ENCODE peak calls at places on chromosome 13, in eight cellular contexts. L is neural crest cell, N is HFFc6, F is GM20000, J is mesothelial cell of epicardium, E is bronchial epithelial cell, Q is Calu3, A is AG09309. D is an unnamed sample.

GRCh38 chr13:31518666-31519065 is 220.7 kb upstream of the RXFP2 start:
- DNase-seq in L (no peak), N (no peak), F (no peak), J (no peak), E (no peak), Q (no peak), A (peak; percentile 66), D (no peak)

GRCh38 chr13:77981191-77981925 is 62.7 kb upstream of the EDNRB start:
- DNase-seq in L (no peak), N (no peak), F (no peak), J (no peak), E (no peak), Q (no peak), A (no peak), D (no peak)

GRCh38 chr13:30619731-30620130 is 2.0 kb downstream of the USPL1 start:
- DNase-seq in L (no peak), N (no peak), F (no peak), J (no peak), E (no peak), Q (no peak), A (no peak), D (no peak)

GRCh38 chr13:49220035-49220855 is at the start of gene MLNR:
- DNase-seq in L (peak; percentile 33), N (no peak), F (peak; percentile 71), J (peak; percentile 56), E (no peak), Q (peak; percentile 62), A (no peak), D (peak; percentile 72)

GRCh38 chr13:51821666-51822065 is 17.7 kb upstream of the DHRS12 start:
- DNase-seq in L (no peak), N (no peak), F (no peak), J (no peak), E (no peak), Q (no peak), A (no peak), D (no peak)

GRCh38 chr13:102670130-102670529 is 24.7 kb downstream of the METTL21C start:
- DNase-seq in L (no peak), N (no peak), F (no peak), J (no peak), E (no peak), Q (no peak), A (no peak), D (no peak)

GRCh38 chr13:27851481-27851880 is 59.2 kb downstream of the GSX1 start:
- DNase-seq in L (no peak), N (no peak), F (no peak), J (no peak), E (no peak), Q (no peak), A (no peak), D (no peak)

GRCh38 chr13:31890946-31891345 is 140.6 kb upstream of the FRY start:
- DNase-seq in L (no peak), N (no peak), F (no peak), J (no peak), E (no peak), Q (no peak), A (no peak), D (no peak)

GRCh38 chr13:30325668-30326067 is 18.3 kb upstream of the KATNAL1 start:
- DNase-seq in L (no peak), N (no peak), F (no peak), J (no peak), E (no peak), Q (no peak), A (no peak), D (no peak)

GRCh38 chr13:51539887-51540286 is 44.4 kb upstream of the WDFY2 start:
- DNase-seq in L (no peak), N (no peak), F (no peak), J (no peak), E (peak; percentile 42), Q (no peak), A (no peak), D (no peak)

GRCh38 chr13:21106089-21106488 is 44.7 kb upstream of the LATS2 start:
- DNase-seq in L (no peak), N (peak; percentile 60), F (no peak), J (no peak), E (no peak), Q (no peak), A (peak; percentile 31), D (no peak)

GRCh38 chr13:43872181-43872580 is 7.4 kb downstream of the CCDC122 start:
- DNase-seq in L (no peak), N (no peak), F (no peak), J (no peak), E (no peak), Q (no peak), A (no peak), D (no peak)

DNA sequence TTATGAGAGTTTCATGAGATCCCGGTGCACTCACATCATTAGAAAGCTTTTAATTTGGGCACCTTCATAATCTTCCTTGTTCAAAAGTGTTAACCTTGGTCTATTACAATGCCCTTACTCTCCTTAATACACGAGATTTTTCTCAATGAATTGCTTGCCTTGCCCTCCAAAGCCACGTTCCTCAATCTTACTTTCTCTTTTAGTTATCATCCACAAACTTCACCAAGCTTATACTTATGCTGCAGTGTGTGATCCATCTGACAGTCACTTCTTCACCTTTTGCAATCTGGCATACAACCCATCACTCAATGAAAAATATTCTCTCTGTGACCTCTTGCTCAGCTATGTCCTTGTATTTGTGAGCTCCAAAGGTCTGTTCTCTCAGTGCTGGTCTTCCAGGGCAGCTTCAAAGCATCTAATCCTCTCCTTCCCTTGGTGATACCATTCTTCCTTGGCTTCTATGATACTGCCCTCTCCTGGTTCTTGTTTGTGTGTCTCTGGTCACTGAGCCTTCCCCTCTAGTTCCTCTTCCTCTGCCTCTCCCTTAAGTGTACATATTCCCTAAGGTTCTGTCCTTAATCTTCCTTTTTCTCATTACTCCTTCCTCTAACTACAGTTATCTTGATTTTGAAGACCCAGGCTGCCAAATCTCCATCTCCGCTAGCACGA is 202.2 kb upstream of the STARD13 start:
- DNase-seq in L (no peak), N (peak; percentile 51), F (peak; percentile 39), J (no peak), E (peak; percentile 33), Q (peak; percentile 8), A (no peak), D (peak; percentile 41)
- TF ChIP-seq CTCF in L (no peak), N (peak; percentile 75), F (no peak), J (no peak), E (peak; percentile 32), Q (no peak), A (peak; percentile 71), D (peak; percentile 54)

GRCh38 chr13:39779337-39780270 is 124.1 kb downstream of the COG6 start:
- DNase-seq in L (no peak), N (peak; percentile 41), F (no peak), J (no peak), E (peak; percentile 15), Q (no peak), A (no peak), D (no peak)

GRCh38 chr13:39784347-39784746 is 128.9 kb downstream of the COG6 start:
- DNase-seq in L (no peak), N (peak; percentile 21), F (no peak), J (no peak), E (no peak), Q (no peak), A (no peak), D (no peak)

GRCh38 chr13:39786091-39786490 is 130.6 kb downstream of the COG6 start:
- DNase-seq in L (no peak), N (no peak), F (no peak), J (no peak), E (no peak), Q (no peak), A (no peak), D (no peak)

GRCh38 chr13:39781381-39781780 is 125.9 kb downstream of the COG6 start:
- DNase-seq in L (no peak), N (no peak), F (no peak), J (no peak), E (no peak), Q (no peak), A (no peak), D (no peak)

DNA sequence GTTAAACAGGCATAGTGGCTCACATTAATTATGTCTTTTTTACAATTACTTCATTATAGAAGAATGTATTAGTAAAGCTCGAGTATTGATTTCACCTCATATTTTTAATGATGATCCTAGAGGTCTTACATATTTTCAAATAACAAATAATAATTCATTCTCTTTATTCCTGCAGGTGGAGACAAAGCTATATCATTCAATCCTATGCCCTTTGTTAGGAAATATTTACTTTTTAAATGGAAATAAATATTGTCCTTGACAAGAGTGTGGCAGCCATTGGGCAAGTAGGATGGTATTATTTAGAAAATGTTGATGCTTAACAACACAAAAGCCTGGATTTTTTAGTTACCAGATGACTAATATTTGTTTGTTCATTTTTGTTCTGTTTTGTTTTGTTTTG is 127.6 kb downstream of the COG6 start:
- DNase-seq in L (no peak), N (no peak), F (no peak), J (no peak), E (peak; percentile 26), Q (no peak), A (no peak), D (no peak)
- TF ChIP-seq CTCF in L (no peak), N (peak; percentile 51), F (no peak), J (peak; percentile 20), E (no peak), Q (no peak), A (peak; percentile 5), D (no peak)

DNA sequence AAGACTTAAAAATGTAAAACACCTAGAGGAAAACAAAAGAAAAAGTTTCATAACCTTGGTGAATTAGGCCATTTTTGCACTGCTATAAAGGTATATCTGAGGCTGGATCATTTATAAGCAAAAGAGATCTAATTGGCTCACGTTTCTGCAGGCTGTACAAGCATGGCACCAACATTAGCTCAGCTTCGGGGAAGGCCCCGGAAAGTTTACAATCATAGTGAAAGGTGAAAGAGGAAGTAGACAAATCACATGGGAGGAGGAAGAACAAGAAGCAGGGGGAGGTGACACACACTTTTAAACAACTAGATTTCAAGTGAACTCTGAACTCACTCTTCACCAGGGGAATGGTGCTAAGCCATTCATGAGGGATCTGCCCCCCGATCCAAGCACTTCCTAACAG is 1358.5 kb upstream of the PCDH9 start:
- DNase-seq in L (no peak), N (no peak), F (no peak), J (no peak), E (no peak), Q (no peak), A (no peak), D (peak; percentile 2)
- TF ChIP-seq CTCF in L (no peak), N (no peak), F (no peak), J (no peak), E (no peak), Q (no peak), A (no peak), D (no peak)

GRCh38 chr13:98871727-98872126 is 106.1 kb downstream of the DOCK9 start:
- DNase-seq in L (no peak), N (no peak), F (no peak), J (no peak), E (no peak), Q (no peak), A (no peak), D (no peak)

GRCh38 chr13:98866882-98867281 is 111.0 kb downstream of the DOCK9 start:
- DNase-seq in L (no peak), N (no peak), F (no peak), J (no peak), E (no peak), Q (no peak), A (no peak), D (no peak)

GRCh38 chr13:98868932-98869331 is 108.9 kb downstream of the DOCK9 start:
- DNase-seq in L (no peak), N (no peak), F (no peak), J (no peak), E (no peak), Q (no peak), A (no peak), D (no peak)

GRCh38 chr13:98873377-98874028 is 104.4 kb downstream of the DOCK9 start:
- DNase-seq in L (no peak), N (no peak), F (no peak), J (no peak), E (no peak), Q (no peak), A (no peak), D (no peak)

GRCh38 chr13:98869408-98870090 is 108.3 kb downstream of the DOCK9 start:
- DNase-seq in L (no peak), N (no peak), F (peak; percentile 14), J (no peak), E (peak; percentile 25), Q (no peak), A (no peak), D (no peak)
- TF ChIP-seq CTCF in L (peak; percentile 49), N (peak; percentile 71), F (peak; percentile 20), J (no peak), E (peak; percentile 13), Q (no peak), A (peak; percentile 12), D (peak; percentile 31)

D was measured in GM13977.